ENCODE peak calls at places on chromosome 22, in five cellular contexts. One of them, this sample, is unnamed.
A peak's percentile ranks its signal among the peaks of the same experiment; 100 is the strongest.

GRCh38 chr22:49405590-49405989 is 422.1 kb downstream of the BRD1 start:
- DNase-seq in HCEC 1CT: no peak
- DNase-seq in A549: no peak
- DNase-seq in stimulated activated naive CD4-positive, alpha-beta T cell: no peak
- DNase-seq in GM12865: no peak
- DNase-seq in this sample: no peak

GRCh38 chr22:35133702-35134395 is 67.9 kb downstream of the ISX start:
- DNase-seq in HCEC 1CT: no peak
- DNase-seq in A549: no peak
- DNase-seq in GM12865: no peak
- DNase-seq in stimulated activated naive CD4-positive, alpha-beta T cell: no peak
- DNase-seq in this sample: no peak

GRCh38 chr22:21942407-21942895 is 10.2 kb downstream of the PPM1F start:
- DNase-seq in GM12865: peak; percentile 28
- DNase-seq in stimulated activated naive CD4-positive, alpha-beta T cell: no peak
- DNase-seq in HCEC 1CT: peak; percentile 86
- DNase-seq in A549: peak; percentile 49
- DNase-seq in this sample: peak; percentile 90

GRCh38 chr22:50102946-50103345 is 13.1 kb downstream of the MOV10L1 start:
- DNase-seq in HCEC 1CT: no peak
- DNase-seq in GM12865: peak; percentile 41
- DNase-seq in stimulated activated naive CD4-positive, alpha-beta T cell: no peak
- DNase-seq in A549: peak; percentile 12
- DNase-seq in this sample: no peak

GRCh38 chr22:42996646-42997365 is 18.1 kb downstream of the PACSIN2 start:
- DNase-seq in A549: no peak
- DNase-seq in HCEC 1CT: no peak
- DNase-seq in GM12865: no peak
- DNase-seq in stimulated activated naive CD4-positive, alpha-beta T cell: no peak
- DNase-seq in this sample: peak; percentile 32

GRCh38 chr22:19991645-19992451 is 24.8 kb downstream of the ARVCF start:
- DNase-seq in HCEC 1CT: no peak
- DNase-seq in A549: no peak
- DNase-seq in stimulated activated naive CD4-positive, alpha-beta T cell: no peak
- DNase-seq in GM12865: no peak
- DNase-seq in this sample: no peak

GRCh38 chr22:42343551-42344081 is 73.2 kb upstream of the TCF20 start:
- DNase-seq in GM12865: no peak
- DNase-seq in HCEC 1CT: no peak
- DNase-seq in stimulated activated naive CD4-positive, alpha-beta T cell: peak; percentile 35
- DNase-seq in A549: no peak
- DNase-seq in this sample: no peak

GRCh38 chr22:46063861-46064235 is 86.5 kb upstream of the PPARA start:
- DNase-seq in GM12865: no peak
- DNase-seq in stimulated activated naive CD4-positive, alpha-beta T cell: no peak
- DNase-seq in A549: no peak
- DNase-seq in HCEC 1CT: no peak
- DNase-seq in this sample: peak; percentile 67

GRCh38 chr22:17262976-17263375 is 43.7 kb upstream of the ADA2 start:
- DNase-seq in GM12865: no peak
- DNase-seq in A549: no peak
- DNase-seq in stimulated activated naive CD4-positive, alpha-beta T cell: no peak
- DNase-seq in HCEC 1CT: no peak
- DNase-seq in this sample: no peak

GRCh38 chr22:42188808-42189447 is 58.3 kb upstream of the CYP2D6 start:
- DNase-seq in stimulated activated naive CD4-positive, alpha-beta T cell: no peak
- DNase-seq in HCEC 1CT: peak; percentile 35
- DNase-seq in GM12865: no peak
- DNase-seq in A549: peak; percentile 44
- DNase-seq in this sample: no peak

GRCh38 chr22:38569972-38570840 is at the start of gene DMC1:
- DNase-seq in stimulated activated naive CD4-positive, alpha-beta T cell: peak; percentile 97
- DNase-seq in HCEC 1CT: peak; percentile 81
- DNase-seq in GM12865: peak; percentile 98
- DNase-seq in A549: peak; percentile 91
- DNase-seq in this sample: peak; percentile 82

GRCh38 chr22:44668190-44668885 is 33.7 kb upstream of the PRR5 start:
- DNase-seq in A549: no peak
- DNase-seq in stimulated activated naive CD4-positive, alpha-beta T cell: peak; percentile 68
- DNase-seq in GM12865: no peak
- DNase-seq in HCEC 1CT: no peak
- DNase-seq in this sample: no peak

GRCh38 chr22:31857247-31857646 is 87.1 kb upstream of the YWHAH start:
- DNase-seq in A549: no peak
- DNase-seq in stimulated activated naive CD4-positive, alpha-beta T cell: no peak
- DNase-seq in HCEC 1CT: no peak
- DNase-seq in GM12865: no peak
- DNase-seq in this sample: no peak

GRCh38 chr22:45210577-45211431 is 29.9 kb downstream of the KIAA0930 start:
- DNase-seq in GM12865: no peak
- DNase-seq in A549: no peak
- DNase-seq in stimulated activated naive CD4-positive, alpha-beta T cell: no peak
- DNase-seq in HCEC 1CT: no peak
- DNase-seq in this sample: peak; percentile 89

GRCh38 chr22:39728236-39728860 is 157.8 kb downstream of the CACNA1I start:
- DNase-seq in stimulated activated naive CD4-positive, alpha-beta T cell: no peak
- DNase-seq in HCEC 1CT: no peak
- DNase-seq in GM12865: no peak
- DNase-seq in A549: no peak
- DNase-seq in this sample: no peak

GRCh38 chr22:19842386-19843106 is 12.1 kb downstream of the GNB1L start:
- DNase-seq in A549: no peak
- DNase-seq in GM12865: no peak
- DNase-seq in stimulated activated naive CD4-positive, alpha-beta T cell: no peak
- DNase-seq in HCEC 1CT: no peak
- DNase-seq in this sample: no peak

GRCh38 chr22:20938272-20938671 is 21.1 kb downstream of the CRKL start:
- DNase-seq in GM12865: no peak
- DNase-seq in HCEC 1CT: no peak
- DNase-seq in A549: no peak
- DNase-seq in stimulated activated naive CD4-positive, alpha-beta T cell: no peak
- DNase-seq in this sample: no peak

GRCh38 chr22:48262596-48263430 is 1500.4 kb downstream of the TBC1D22A start:
- DNase-seq in stimulated activated naive CD4-positive, alpha-beta T cell: no peak
- DNase-seq in HCEC 1CT: no peak
- DNase-seq in GM12865: no peak
- DNase-seq in A549: no peak
- DNase-seq in this sample: no peak

GRCh38 chr22:20211997-20212753 is 55.9 kb downstream of the RTN4R start:
- DNase-seq in GM12865: no peak
- DNase-seq in HCEC 1CT: peak; percentile 20
- DNase-seq in stimulated activated naive CD4-positive, alpha-beta T cell: no peak
- DNase-seq in A549: no peak
- DNase-seq in this sample: peak; percentile 55

GRCh38 chr22:42830161-42830560 is 26.9 kb downstream of the ARFGAP3 start:
- DNase-seq in HCEC 1CT: no peak
- DNase-seq in GM12865: no peak
- DNase-seq in A549: no peak
- DNase-seq in stimulated activated naive CD4-positive, alpha-beta T cell: no peak
- DNase-seq in this sample: no peak

GRCh38 chr22:43002198-43002577 is 12.8 kb downstream of the PACSIN2 start:
- DNase-seq in stimulated activated naive CD4-positive, alpha-beta T cell: no peak
- DNase-seq in A549: peak; percentile 42
- DNase-seq in GM12865: no peak
- DNase-seq in HCEC 1CT: peak; percentile 87
- DNase-seq in this sample: peak; percentile 86

GRCh38 chr22:46081036-46081830 is 69.1 kb upstream of the PPARA start:
- DNase-seq in GM12865: no peak
- DNase-seq in HCEC 1CT: no peak
- DNase-seq in A549: no peak
- DNase-seq in stimulated activated naive CD4-positive, alpha-beta T cell: no peak
- DNase-seq in this sample: no peak

GRCh38 chr22:49638788-49639187 is 188.9 kb downstream of the BRD1 start:
- DNase-seq in A549: no peak
- DNase-seq in stimulated activated naive CD4-positive, alpha-beta T cell: no peak
- DNase-seq in HCEC 1CT: no peak
- DNase-seq in GM12865: no peak
- DNase-seq in this sample: peak; percentile 5

GRCh38 chr22:38290347-38290746 is 17.5 kb upstream of the TMEM184B start:
- DNase-seq in stimulated activated naive CD4-positive, alpha-beta T cell: no peak
- DNase-seq in GM12865: no peak
- DNase-seq in HCEC 1CT: no peak
- DNase-seq in A549: no peak
- DNase-seq in this sample: no peak

GRCh38 chr22:23713696-23714595 is 23.1 kb downstream of the RGL4 start:
- DNase-seq in A549: no peak
- DNase-seq in HCEC 1CT: no peak
- DNase-seq in GM12865: no peak
- DNase-seq in stimulated activated naive CD4-positive, alpha-beta T cell: no peak
- DNase-seq in this sample: no peak

GRCh38 chr22:21450858-21451331 is 16.3 kb upstream of the TMEM191C start:
- DNase-seq in stimulated activated naive CD4-positive, alpha-beta T cell: no peak
- DNase-seq in A549: no peak
- DNase-seq in HCEC 1CT: no peak
- DNase-seq in GM12865: no peak
- DNase-seq in this sample: no peak

GRCh38 chr22:17807086-17807485 is 32.8 kb upstream of the BID start:
- DNase-seq in A549: no peak
- DNase-seq in GM12865: no peak
- DNase-seq in stimulated activated naive CD4-positive, alpha-beta T cell: no peak
- DNase-seq in HCEC 1CT: no peak
- DNase-seq in this sample: no peak

GRCh38 chr22:30969532-30970355 is 679 bp downstream of the TUG1 start:
- DNase-seq in A549: peak; percentile 44
- DNase-seq in HCEC 1CT: peak; percentile 38
- DNase-seq in stimulated activated naive CD4-positive, alpha-beta T cell: no peak
- DNase-seq in GM12865: peak; percentile 80
- DNase-seq in this sample: peak; percentile 44

GRCh38 chr22:19745155-19746133 is 15.1 kb upstream of the TBX1 start:
- DNase-seq in A549: no peak
- DNase-seq in HCEC 1CT: no peak
- DNase-seq in stimulated activated naive CD4-positive, alpha-beta T cell: no peak
- DNase-seq in GM12865: no peak
- DNase-seq in this sample: no peak

GRCh38 chr22:44245438-44245837 is 64.7 kb downstream of the PARVG start:
- DNase-seq in HCEC 1CT: no peak
- DNase-seq in A549: no peak
- DNase-seq in stimulated activated naive CD4-positive, alpha-beta T cell: no peak
- DNase-seq in GM12865: no peak
- DNase-seq in this sample: no peak

GRCh38 chr22:26586556-26587325 is 3.2 kb downstream of the TPST2 start:
- DNase-seq in HCEC 1CT: no peak
- DNase-seq in A549: no peak
- DNase-seq in GM12865: no peak
- DNase-seq in stimulated activated naive CD4-positive, alpha-beta T cell: peak; percentile 34
- DNase-seq in this sample: no peak

GRCh38 chr22:39469326-39469680 is 12.5 kb downstream of the MGAT3 start:
- DNase-seq in stimulated activated naive CD4-positive, alpha-beta T cell: no peak
- DNase-seq in HCEC 1CT: no peak
- DNase-seq in A549: no peak
- DNase-seq in GM12865: no peak
- DNase-seq in this sample: no peak

GRCh38 chr22:26751217-26751616 is 93.8 kb downstream of the MIAT start:
- DNase-seq in HCEC 1CT: no peak
- DNase-seq in GM12865: no peak
- DNase-seq in A549: peak; percentile 87
- DNase-seq in stimulated activated naive CD4-positive, alpha-beta T cell: no peak
- DNase-seq in this sample: no peak

GRCh38 chr22:20141186-20142077 is 9.4 kb downstream of the CCDC188 start:
- DNase-seq in GM12865: no peak
- DNase-seq in HCEC 1CT: peak; percentile 67
- DNase-seq in stimulated activated naive CD4-positive, alpha-beta T cell: no peak
- DNase-seq in A549: no peak
- DNase-seq in this sample: peak; percentile 70

GRCh38 chr22:44271010-44271500 is 41.7 kb downstream of the SHISAL1 start:
- DNase-seq in A549: no peak
- DNase-seq in HCEC 1CT: no peak
- DNase-seq in stimulated activated naive CD4-positive, alpha-beta T cell: no peak
- DNase-seq in GM12865: no peak
- DNase-seq in this sample: no peak